ENCODE peak calls at places on chromosomes 5 and 9, in five cellular contexts. E, L, X, S and P are unnamed samples. For H3K4me1, the result is how much of the 10 kb centered on the place peaks cover.

GRCh38 chr5:177378884-177379883 is 5.0 kb upstream of the SLC34A1 start:
- DNase-seq in E (no peak), L (no peak), X (no peak), S (no peak), P (no peak)

GRCh38 chr5:957730-958485 is 50.7 kb upstream of the NKD2 start:
- DNase-seq in E (peak), L (no peak), X (no peak), S (no peak), P (no peak)

GRCh38 chr9:2016411-2017208 is 1.5 kb downstream of the SMARCA2 start:
- DNase-seq in E (peak), L (peak), X (peak), S (peak), P (peak)

GRCh38 chr5:32291591-32291990 is 21.1 kb downstream of the MTMR12 start:
- DNase-seq in E (no peak), L (no peak), X (no peak), S (no peak), P (no peak)

GRCh38 chr5:128684951-128685350 is 146.9 kb upstream of the FBN2 start:
- DNase-seq in E (no peak), L (no peak), X (no peak), S (no peak), P (no peak)

GRCh38 chr9:133188006-133188842 is 20.8 kb downstream of the OBP2B start:
- DNase-seq in E (peak), L (no peak), X (no peak), S (peak), P (no peak)

GRCh38 chr5:101904736-101905135 is 391.3 kb downstream of the SLCO4C1 start:
- DNase-seq in E (no peak), L (no peak), X (no peak), S (no peak), P (no peak)

GRCh38 chr5:52725065-52725746 is 62.5 kb upstream of the ITGA1 start:
- DNase-seq in E (no peak), L (peak), X (no peak), S (peak), P (peak)

GRCh38 chr9:72633966-72634365 is 112.6 kb downstream of the TMC1 start:
- DNase-seq in E (no peak), L (no peak), X (no peak), S (no peak), P (no peak)

GRCh38 chr9:123941535-123942070 is 11.7 kb upstream of the DENND1A start:
- DNase-seq in E (no peak), L (no peak), X (no peak), S (no peak), P (no peak)

GRCh38 chr9:37338218-37338617 is 84.3 kb upstream of the GRHPR start:
- DNase-seq in E (no peak), L (no peak), X (no peak), S (no peak), P (no peak)

GRCh38 chr5:28710360-28710759 is 1672.0 kb upstream of the CDH9 start:
- DNase-seq in E (no peak), L (no peak), X (no peak), S (no peak), P (no peak)

GRCh38 chr9:98096091-98096490 is 22.9 kb downstream of the TRIM14 start:
- DNase-seq in E (no peak), L (no peak), X (no peak), S (no peak), P (no peak)

GRCh38 chr9:91746904-91747303 is 203.1 kb downstream of the ROR2 start:
- DNase-seq in E (no peak), L (no peak), X (no peak), S (no peak), P (no peak)

GRCh38 chr5:166535641-166536040 is 1755.8 kb upstream of the WWC1 start:
- DNase-seq in E (no peak), L (no peak), X (no peak), S (no peak), P (no peak)

GRCh38 chr5:39400711-39401385 is 23.9 kb downstream of the DAB2 start:
- DNase-seq in E (no peak), L (no peak), X (no peak), S (no peak), P (no peak)

GRCh38 chr5:61319388-61320146 is 12.5 kb upstream of the ZSWIM6 start:
- DNase-seq in E (no peak), L (no peak), X (no peak), S (peak), P (no peak)

GRCh38 chr9:14263707-14264483 is 50.0 kb downstream of the NFIB start:
- DNase-seq in E (no peak), L (no peak), X (no peak), S (no peak), P (no peak)

DNA sequence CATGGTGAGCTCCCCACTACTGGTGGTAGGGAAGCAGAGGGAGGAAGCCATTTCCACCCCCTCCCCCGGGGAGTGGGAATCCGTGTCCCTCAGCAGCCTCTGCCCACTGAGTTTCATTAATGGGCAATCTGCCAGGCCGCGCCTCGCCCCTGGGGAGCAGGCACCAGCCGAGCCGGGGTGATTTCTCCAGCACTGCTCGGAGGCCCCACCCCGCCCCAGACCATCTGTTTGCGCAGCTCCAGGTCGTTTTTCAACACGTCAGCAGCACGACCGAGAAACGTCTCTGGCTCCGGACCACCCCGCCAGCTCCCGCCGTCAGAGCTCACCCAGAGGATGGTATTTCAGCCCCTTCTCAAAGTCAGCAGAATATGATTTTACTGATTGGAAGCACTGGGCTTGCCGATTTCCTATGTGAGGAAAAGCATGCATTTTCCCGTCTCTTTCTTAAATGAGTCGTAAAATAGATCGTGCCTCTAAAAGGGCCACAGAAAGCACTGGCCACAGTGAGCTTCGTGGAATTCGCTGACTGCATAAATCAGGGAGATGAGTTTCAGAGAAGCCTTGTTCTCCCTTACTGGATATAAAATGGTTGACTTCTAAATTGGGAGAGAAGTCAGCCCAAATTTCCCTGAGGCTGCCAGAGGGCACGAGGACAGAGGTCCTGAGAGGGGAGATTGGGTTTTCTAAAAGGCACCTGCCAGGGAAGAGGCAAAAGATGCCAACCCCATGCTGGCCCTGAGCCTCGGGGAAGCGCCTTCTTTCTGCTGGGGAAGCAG is 47.0 kb downstream of the OLFM1 start:
- DNase-seq in E (no peak), L (no peak), X (no peak), S (no peak), P (no peak)
- H3K4me1 ChIP-seq in E (under half), L (under half), X (under half), S (under half), P (under half)

GRCh38 chr9:131270171-131271015 is 5.9 kb downstream of the FAM78A start:
- DNase-seq in E (peak), L (no peak), X (peak), S (no peak), P (peak)
- H3K27ac ChIP-seq in E (peak), L (peak), X (peak), S (peak), P (peak)

GRCh38 chr5:132464155-132464939 is 26.2 kb downstream of the IRF1 start:
- DNase-seq in E (peak), L (peak), X (no peak), S (peak), P (no peak)
- H3K4me1 ChIP-seq in E (under half), L (half or more), X (under half), S (half or more), P (half or more)

DNA sequence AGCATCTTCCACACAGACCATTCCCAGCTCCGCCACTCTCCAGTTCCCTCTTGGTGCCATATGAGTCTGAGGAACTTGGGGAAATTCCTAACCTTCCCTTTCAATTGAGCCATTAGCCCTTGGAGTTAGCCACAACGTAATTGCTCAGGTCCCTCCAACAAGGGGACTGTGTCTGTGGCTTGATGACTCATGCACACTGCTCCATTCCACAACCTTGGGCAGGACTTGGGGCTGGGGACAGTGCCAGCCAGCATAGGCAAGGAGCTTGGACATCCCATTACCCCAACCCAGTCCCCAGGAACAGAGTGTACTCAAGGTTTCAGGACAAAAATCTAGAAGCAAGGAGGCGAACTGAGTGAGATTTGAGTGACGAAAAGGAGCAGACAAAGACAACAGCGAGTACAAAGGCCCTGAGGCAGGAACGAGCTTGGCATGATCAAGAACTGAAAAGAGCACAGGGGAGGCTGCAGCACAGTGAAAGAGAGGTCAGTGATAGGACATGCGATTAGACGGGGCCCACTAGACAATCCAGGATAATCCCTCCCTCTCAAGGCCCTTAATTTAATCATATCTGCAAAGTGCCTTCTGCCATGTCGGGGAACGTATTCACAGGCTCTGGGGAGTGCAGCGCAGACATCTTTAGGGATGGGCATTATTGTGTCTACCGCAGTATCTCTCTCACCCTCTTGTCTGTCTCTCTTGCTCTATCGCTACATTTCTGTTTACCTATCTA is 16.0 kb upstream of the JADE2 start:
- DNase-seq in E (peak), L (no peak), X (no peak), S (no peak), P (no peak)
- H3K27ac ChIP-seq in E (no peak), L (no peak), X (no peak), S (no peak), P (no peak)

GRCh38 chr9:132152231-132152630 is 9.6 kb upstream of the NTNG2 start:
- DNase-seq in E (no peak), L (no peak), X (no peak), S (no peak), P (no peak)

GRCh38 chr9:132147331-132147730 is 14.5 kb upstream of the NTNG2 start:
- DNase-seq in E (no peak), L (no peak), X (no peak), S (no peak), P (no peak)

GRCh38 chr9:132150256-132150655 is 11.6 kb upstream of the NTNG2 start:
- DNase-seq in E (no peak), L (no peak), X (no peak), S (no peak), P (no peak)

GRCh38 chr9:132147839-132148238 is 14.0 kb upstream of the NTNG2 start:
- DNase-seq in E (no peak), L (no peak), X (no peak), S (no peak), P (no peak)

DNA sequence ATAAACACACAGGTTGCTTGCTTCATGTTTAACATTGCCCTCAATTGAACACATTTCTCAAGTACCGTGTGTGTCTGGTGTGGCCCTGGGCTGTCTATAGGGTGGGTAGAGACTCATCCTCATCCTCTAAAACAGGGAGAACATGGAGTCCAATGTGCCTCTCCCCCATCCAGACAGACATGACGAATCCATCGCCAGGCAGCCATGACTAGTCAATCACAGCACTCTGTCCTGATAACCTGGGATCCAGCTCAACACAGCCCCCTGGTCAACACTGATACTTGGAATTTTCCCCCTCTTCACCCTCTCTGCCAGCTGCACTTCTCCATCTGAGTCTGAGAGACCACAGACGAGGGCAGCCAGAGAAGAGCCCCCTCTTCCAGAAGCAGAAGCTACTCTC is 10.7 kb upstream of the NTNG2 start:
- DNase-seq in E (no peak), L (no peak), X (no peak), S (no peak), P (no peak)
- H3K4me1 ChIP-seq in E (under half), L (under half), X (under half), S (under half), P (under half)

DNA sequence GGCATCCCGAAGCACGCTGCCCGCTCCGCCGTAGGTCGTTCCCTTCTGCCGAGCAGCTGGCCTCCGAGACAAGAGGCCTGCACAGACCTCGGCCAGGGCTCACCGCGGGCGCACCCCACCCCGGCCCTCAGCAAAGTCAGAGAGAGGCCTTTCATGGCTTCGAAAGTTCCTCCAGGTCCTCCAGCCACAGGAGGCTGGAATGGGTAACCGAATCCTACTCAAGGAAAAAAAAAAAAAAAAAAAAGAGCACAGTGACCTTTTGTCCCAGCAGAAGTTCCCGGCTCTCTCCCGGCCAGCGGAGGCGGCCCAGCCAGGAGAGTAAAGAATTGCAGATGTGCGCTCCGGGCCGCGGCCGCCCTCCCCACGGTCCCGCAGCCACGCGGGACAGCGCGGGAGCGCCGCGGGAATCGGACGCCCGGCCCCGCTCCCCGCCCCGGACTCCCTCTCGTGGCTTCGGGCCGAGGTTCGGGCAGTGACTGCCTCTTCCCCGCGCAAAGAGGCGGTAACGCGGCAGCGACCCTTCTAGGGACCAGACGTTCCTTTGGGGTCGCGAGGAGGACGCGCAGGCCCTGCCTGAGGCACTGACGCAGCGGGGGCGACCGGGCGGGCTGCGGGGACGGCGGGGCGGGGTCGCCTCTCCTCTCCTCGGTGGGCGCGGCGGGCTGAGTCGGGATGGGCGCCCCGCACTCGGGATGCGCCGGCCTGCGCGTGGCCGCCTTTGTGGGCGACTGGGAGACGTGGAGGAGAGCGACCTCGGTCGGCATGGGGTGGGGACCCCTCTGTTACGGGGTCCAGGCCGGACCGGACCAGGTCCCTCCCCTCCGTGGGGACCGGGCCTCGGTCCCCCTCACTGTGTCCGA is 790 bp downstream of the GFPT2 start:
- DNase-seq in E (peak), L (no peak), X (peak), S (no peak), P (no peak)
- H3K27ac ChIP-seq in E (no peak), L (no peak), X (peak), S (no peak), P (no peak)